ENCODE peak calls at places on chromosomes 5 and 9, in five cellular contexts. H is RWPE1; J is activated naive CD4-positive, alpha-beta T cell; T is ELR; K is heart left ventricle. N is an unnamed sample.

GRCh38 chr5:72436796-72437471 is 70.3 kb downstream of the ZNF366 start:
- DNase-seq in H (no peak), J (no peak), K (no peak), T (peak; percentile 8), N (no peak)

GRCh38 chr9:136171801-136172411 is 33.0 kb downstream of the LHX3 start:
- DNase-seq in K (no peak), T (no peak), H (no peak), J (no peak), N (no peak)

GRCh38 chr9:94783121-94783664 is 56.7 kb downstream of the AOPEP start:
- DNase-seq in H (peak; percentile 93), J (no peak), T (peak; percentile 90), K (peak; percentile 88), N (peak; percentile 79)

GRCh38 chr5:96297290-96297689 is 135.8 kb downstream of the PCSK1 start:
- DNase-seq in T (peak; percentile 61), K (peak; percentile 51), J (no peak), H (no peak), N (peak; percentile 34)

GRCh38 chr5:179406031-179406681 is 60.9 kb upstream of the ADAMTS2 start:
- DNase-seq in K (no peak), J (no peak), H (no peak), T (no peak), N (no peak)

GRCh38 chr5:180649297-180650039 is at the start of gene FLT4:
- DNase-seq in J (no peak), K (no peak), T (no peak), H (no peak), N (peak; percentile 10)

GRCh38 chr5:71810023-71810422 is 90.9 kb downstream of the CARTPT start:
- DNase-seq in J (no peak), H (no peak), K (no peak), T (no peak), N (no peak)

GRCh38 chr9:112751059-112751795 is 667 bp downstream of the SNX30 start:
- DNase-seq in H (peak; percentile 81), K (peak; percentile 51), J (peak; percentile 7), T (peak; percentile 89), N (peak; percentile 62)

GRCh38 chr9:127912296-127912695 is 4.5 kb downstream of the ST6GALNAC4 start:
- DNase-seq in T (no peak), J (no peak), H (no peak), K (no peak), N (no peak)

GRCh38 chr5:94243612-94244011 is 374.8 kb downstream of the KIAA0825 start:
- DNase-seq in H (no peak), T (peak; percentile 52), J (no peak), K (no peak), N (no peak)

GRCh38 chr5:150057996-150058395 is 28.4 kb downstream of the CSF1R start:
- DNase-seq in K (no peak), J (no peak), T (no peak), H (no peak), N (no peak)

GRCh38 chr5:146548781-146549449 is 32.9 kb upstream of the GPR151 start:
- DNase-seq in T (no peak), H (no peak), J (no peak), K (no peak), N (no peak)

GRCh38 chr5:1338518-1339070 is 6.3 kb downstream of the CLPTM1L start:
- DNase-seq in J (no peak), K (no peak), T (no peak), H (no peak), N (no peak)

GRCh38 chr5:59799668-59800374 is 93.7 kb downstream of the PDE4D start:
- DNase-seq in K (no peak), J (no peak), T (peak; percentile 77), H (peak; percentile 54), N (peak; percentile 91)

GRCh38 chr9:113155911-113156559 is 5.2 kb downstream of the SLC31A2 start:
- DNase-seq in K (no peak), H (no peak), T (no peak), J (no peak), N (no peak)

GRCh38 chr9:7592321-7593319 is 207.0 kb downstream of the DMAC1 start:
- DNase-seq in H (no peak), T (no peak), J (no peak), K (no peak), N (no peak)

GRCh38 chr9:109117856-109118801 is 1.6 kb downstream of the TMEM245 start:
- DNase-seq in T (peak; percentile 93), K (peak; percentile 58), J (no peak), H (peak; percentile 96), N (peak; percentile 18)

GRCh38 chr9:137645211-137645610 is 26.4 kb downstream of the EHMT1 start:
- DNase-seq in T (no peak), H (no peak), K (no peak), J (no peak), N (no peak)